ENCODE peak calls at places on chromosomes 16 and 17, in four cellular contexts. A, X, I and T are unnamed samples.

GRCh38 chr16:85615852-85616607 is 2.9 kb downstream of the GSE1 start:
- DNase-seq in A (peak; percentile 89), X (peak; percentile 92), I (peak; percentile 77), T (peak; percentile 80)

GRCh38 chr16:56689171-56689570 is 6.9 kb downstream of the MT1X start:
- DNase-seq in A (no peak), X (no peak), I (no peak), T (no peak)

GRCh38 chr16:13780406-13780805 is 139.5 kb upstream of the ERCC4 start:
- DNase-seq in A (no peak), X (no peak), I (no peak), T (no peak)

GRCh38 chr17:45291170-45291805 is 25.5 kb downstream of the MAP3K14 start:
- DNase-seq in A (no peak), X (no peak), I (no peak), T (peak; percentile 64)

GRCh38 chr17:29238133-29238850 is 8.4 kb upstream of the CRYBA1 start:
- DNase-seq in A (no peak), X (no peak), I (no peak), T (no peak)

GRCh38 chr17:37088459-37088858 is 139.7 kb downstream of the AATF start:
- DNase-seq in A (no peak), X (no peak), I (no peak), T (no peak)

GRCh38 chr17:29682054-29682453 is 59.3 kb upstream of the CORO6 start:
- DNase-seq in A (no peak), X (no peak), I (no peak), T (no peak)

GRCh38 chr17:9875441-9875840 is 29.6 kb downstream of the RCVRN start:
- DNase-seq in A (no peak), X (no peak), I (no peak), T (no peak)

GRCh38 chr17:82865274-82865673 is 25.5 kb upstream of the ZNF750 start:
- DNase-seq in A (no peak), X (no peak), I (no peak), T (no peak)

GRCh38 chr16:47753620-47754019 is 292.5 kb downstream of the PHKB start:
- DNase-seq in A (no peak), X (no peak), I (no peak), T (no peak)

GRCh38 chr16:11632455-11632921 is 35.8 kb upstream of the SNN start:
- DNase-seq in A (peak; percentile 71), X (no peak), I (peak; percentile 47), T (no peak)

GRCh38 chr17:1486802-1487695 is 5.4 kb downstream of the MYO1C start:
- DNase-seq in A (peak; percentile 88), X (no peak), I (peak; percentile 77), T (peak; percentile 86)

GRCh38 chr17:29549169-29549935 is 17.5 kb downstream of the ABHD15 start:
- DNase-seq in A (no peak), X (peak; percentile 63), I (no peak), T (no peak)

GRCh38 chr16:31148281-31148728 is 1.6 kb downstream of the PRSS36 start:
- DNase-seq in A (no peak), X (no peak), I (no peak), T (no peak)

DNA sequence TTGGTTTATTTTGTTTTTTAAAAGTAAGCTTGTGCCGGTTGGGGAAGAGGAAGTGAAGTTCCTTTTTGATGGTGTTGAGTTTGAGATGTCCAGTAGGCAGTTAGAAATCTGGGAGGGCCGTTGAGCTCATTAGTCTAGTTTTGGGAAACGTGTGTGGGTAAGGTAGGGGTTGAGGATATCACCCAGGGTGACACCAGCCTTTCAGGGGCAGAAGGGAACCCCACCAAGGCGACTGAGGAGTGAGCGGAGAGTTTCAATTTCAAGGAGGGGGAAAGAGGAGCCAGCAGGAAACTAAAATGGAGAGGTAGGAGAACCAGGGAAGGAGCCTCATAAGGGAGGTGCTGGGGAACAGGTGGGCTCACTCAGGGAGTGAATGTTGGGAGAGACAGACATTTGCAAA is 22.7 kb downstream of the HAPSTR1 start:
- DNase-seq in A (no peak), X (no peak), I (no peak), T (no peak)
- H3K27me3 ChIP-seq in A (no peaks in the 10 kb centered on the region), X (no peaks in the 10 kb centered on the region), I (no peaks in the 10 kb centered on the region), T (no peaks in the 10 kb centered on the region)

GRCh38 chr16:10390330-10390729 is 4.5 kb downstream of the ATF7IP2 start:
- DNase-seq in A (no peak), X (no peak), I (no peak), T (no peak)
- H3K9me3 ChIP-seq in A (no peaks in the 10 kb centered on the region), X (no peaks in the 10 kb centered on the region), I (no peaks in the 10 kb centered on the region), T (no peaks in the 10 kb centered on the region)

GRCh38 chr16:59164461-59164860 is 430.3 kb upstream of the GOT2 start:
- DNase-seq in A (no peak), X (peak; percentile 43), I (no peak), T (no peak)
- H3K27me3 ChIP-seq in A (no peaks in the 10 kb centered on the region), X (no peaks in the 10 kb centered on the region), I (no peaks in the 10 kb centered on the region), T (no peaks in the 10 kb centered on the region)

GRCh38 chr17:49223517-49224197 is 6.9 kb downstream of the PHOSPHO1 start:
- DNase-seq in A (peak; percentile 81), X (peak; percentile 82), I (peak; percentile 73), T (peak; percentile 54)
- H3K9me3 ChIP-seq in A (no peaks in the 10 kb centered on the region), X (no peaks in the 10 kb centered on the region), I (no peaks in the 10 kb centered on the region), T (no peaks in the 10 kb centered on the region)

DNA sequence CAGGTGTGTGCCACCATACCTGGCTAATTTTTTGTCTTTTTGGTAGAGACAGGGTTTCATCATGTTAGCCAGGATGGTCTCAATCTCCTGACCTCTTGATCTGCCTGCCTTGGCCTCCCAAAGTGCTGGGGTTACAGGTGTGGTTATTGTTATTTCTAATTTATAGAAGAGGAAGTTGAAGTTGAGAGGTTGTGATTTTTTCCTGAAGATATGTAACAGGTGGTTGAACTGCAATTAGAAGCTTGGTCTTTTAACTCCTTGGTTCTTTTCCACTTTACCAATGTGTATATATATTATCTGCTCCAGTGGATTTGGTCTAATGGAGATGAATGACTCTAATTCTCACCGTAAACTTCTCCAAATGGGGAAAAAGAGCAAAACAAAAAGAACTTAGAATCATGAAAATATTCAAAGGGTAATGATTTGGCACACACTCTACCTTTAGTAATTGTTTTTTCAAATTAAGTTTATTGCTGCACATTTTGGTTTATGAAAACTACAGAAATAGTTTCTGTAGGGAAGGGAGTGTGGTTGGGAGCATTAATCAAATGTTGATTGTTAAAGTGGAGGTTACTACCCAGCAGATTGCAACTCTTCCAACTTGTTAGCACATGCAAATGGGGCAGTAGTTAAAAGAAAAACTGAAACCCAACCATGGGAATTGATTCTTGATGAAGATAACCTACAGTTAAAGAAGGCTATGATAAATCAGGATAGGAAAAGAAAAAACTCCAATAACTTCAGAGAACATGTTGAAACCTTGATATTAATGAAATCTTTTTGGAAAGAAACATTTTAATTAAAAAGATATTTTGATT is 1.8 kb upstream of the KRT10 start:
- DNase-seq in A (no peak), X (no peak), I (no peak), T (no peak)
- H3K27me3 ChIP-seq in A (no peaks in the 10 kb centered on the region), X (no peaks in the 10 kb centered on the region), I (no peaks in the 10 kb centered on the region), T (no peaks in the 10 kb centered on the region)

DNA sequence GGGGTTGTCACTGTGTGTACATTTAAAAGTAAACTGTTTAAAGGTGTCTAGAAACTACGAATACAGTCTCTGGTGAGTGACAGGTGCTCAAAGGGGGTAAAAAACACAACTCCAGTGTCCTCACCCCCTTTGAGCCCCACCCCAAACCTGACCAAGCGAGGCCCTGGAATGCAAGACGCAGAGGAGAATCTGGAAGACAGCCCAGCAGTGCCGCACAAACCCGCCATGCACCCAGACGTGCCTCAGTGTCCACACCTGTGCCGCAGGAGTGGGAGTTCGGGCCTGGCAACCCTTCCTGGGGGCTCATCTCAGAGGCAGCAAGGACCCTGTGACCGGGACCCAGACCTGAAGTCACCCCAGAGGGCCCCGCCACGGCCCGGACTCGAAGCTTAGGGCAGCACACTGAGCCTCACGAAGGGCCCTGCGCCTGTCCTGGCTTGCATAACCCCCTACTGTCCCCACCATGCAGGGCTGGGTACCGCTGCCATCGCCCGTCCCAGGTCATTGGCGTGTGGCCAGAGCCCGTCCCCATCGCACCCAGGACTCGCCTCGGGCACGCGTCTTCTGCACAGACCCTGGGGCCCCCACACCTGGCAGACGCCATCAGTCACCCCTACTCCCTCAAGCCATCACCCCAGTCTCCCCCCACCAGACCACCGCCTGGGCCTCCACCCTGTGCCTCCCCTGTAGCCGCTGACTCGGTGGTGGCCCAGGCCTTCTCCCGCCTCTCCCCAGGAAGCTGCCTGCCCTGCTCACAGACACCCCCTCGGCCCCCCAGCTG is 33.0 kb upstream of the ZC3H18 start:
- DNase-seq in A (no peak), X (peak; percentile 40), I (no peak), T (no peak)
- H3K9me3 ChIP-seq in A (no peaks in the 10 kb centered on the region), X (no peaks in the 10 kb centered on the region), I (no peaks in the 10 kb centered on the region), T (no peaks in the 10 kb centered on the region)

GRCh38 chr17:6177941-6178694 is 107.9 kb downstream of the WSCD1 start:
- DNase-seq in A (no peak), X (no peak), I (no peak), T (no peak)

GRCh38 chr17:6170349-6170748 is 100.2 kb downstream of the WSCD1 start:
- DNase-seq in A (no peak), X (no peak), I (no peak), T (no peak)

GRCh38 chr17:6172642-6173330 is 102.6 kb downstream of the WSCD1 start:
- DNase-seq in A (no peak), X (peak; percentile 49), I (no peak), T (no peak)

GRCh38 chr17:6178959-6179358 is 108.8 kb downstream of the WSCD1 start:
- DNase-seq in A (no peak), X (no peak), I (no peak), T (no peak)

GRCh38 chr17:6173653-6174052 is 103.5 kb downstream of the WSCD1 start:
- DNase-seq in A (no peak), X (no peak), I (no peak), T (no peak)
- H3K27me3 ChIP-seq in A (no peaks in the 10 kb centered on the region), X (no peaks in the 10 kb centered on the region), I (no peaks in the 10 kb centered on the region), T (no peaks in the 10 kb centered on the region)

DNA sequence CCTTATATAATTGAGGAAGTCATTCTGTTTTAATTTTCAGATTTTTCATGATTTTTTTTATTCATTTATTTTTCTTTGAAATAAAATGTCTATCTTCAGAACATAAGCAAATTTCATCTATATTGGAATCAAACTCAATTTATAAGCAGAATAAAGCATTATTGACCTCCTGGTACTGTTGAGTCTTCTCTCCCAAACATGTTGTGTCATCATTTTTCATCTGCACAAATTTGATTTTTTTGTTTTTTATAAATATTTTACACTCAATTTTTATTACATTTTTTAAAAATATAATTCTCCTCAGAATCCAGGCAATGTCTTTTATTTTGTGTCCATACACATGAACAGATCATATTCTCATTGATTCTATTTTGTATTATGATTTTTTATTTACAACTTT is 2363.9 kb downstream of the TP53TG3F start:
- DNase-seq in A (no peak), X (no peak), I (no peak), T (no peak)
- H3K9me3 ChIP-seq in A (no peaks in the 10 kb centered on the region), X (no peaks in the 10 kb centered on the region), I (no peaks in the 10 kb centered on the region), T (no peaks in the 10 kb centered on the region)

GRCh38 chr17:43953746-43954145 is at the start of gene PYY:
- DNase-seq in A (no peak), X (no peak), I (no peak), T (no peak)
- H3K27me3 ChIP-seq in A (peaks cover 33% of the 10 kb centered on the region), X (peaks cover 2% of the 10 kb centered on the region), I (peaks cover 63% of the 10 kb centered on the region), T (peaks cover 28% of the 10 kb centered on the region)

DNA sequence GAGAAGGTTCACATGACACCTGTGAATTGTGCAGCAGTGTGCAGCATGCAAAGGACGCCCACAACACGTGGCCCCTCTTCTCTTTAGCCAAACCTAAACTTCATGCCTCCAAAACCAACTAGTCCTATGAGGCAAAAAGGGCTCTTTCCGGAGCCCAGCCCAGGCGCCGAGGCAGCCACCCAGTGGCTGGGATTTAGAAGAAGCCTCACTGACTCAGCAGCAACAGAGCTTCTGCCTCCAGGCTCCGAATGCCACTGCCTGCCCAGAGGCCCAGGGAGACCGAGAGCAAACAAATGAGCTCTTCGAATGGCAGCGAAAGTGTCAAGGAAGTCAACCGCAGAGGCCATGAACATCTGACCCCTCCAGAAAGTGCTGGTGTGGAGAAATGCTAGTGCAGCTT is 157.9 kb upstream of the RPL38 start:
- DNase-seq in A (no peak), X (no peak), I (no peak), T (no peak)
- H3K9me3 ChIP-seq in A (no peaks in the 10 kb centered on the region), X (no peaks in the 10 kb centered on the region), I (no peaks in the 10 kb centered on the region), T (no peaks in the 10 kb centered on the region)